ENCODE peak calls at places on chromosomes 12 and 14, in eight cellular contexts. One of them, this sample, is unnamed.

GRCh38 chr14:23185046-23185445 is 1.6 kb upstream of the SLC7A8 start:
- DNase-seq in A549: no peak
- DNase-seq in HCT116: no peak
- DNase-seq in psoas muscle: no peak
- DNase-seq in fibroblast of lung: no peak
- DNase-seq in colonic mucosa: no peak
- DNase-seq in body of pancreas: no peak
- DNase-seq in right atrium auricular region: no peak
- DNase-seq in this sample: no peak

GRCh38 chr12:39297946-39298345 is 145.0 kb downstream of the KIF21A start:
- DNase-seq in HCT116: no peak
- DNase-seq in A549: no peak
- DNase-seq in colonic mucosa: no peak
- DNase-seq in fibroblast of lung: no peak
- DNase-seq in right atrium auricular region: no peak
- DNase-seq in body of pancreas: no peak
- DNase-seq in psoas muscle: no peak
- DNase-seq in this sample: no peak

GRCh38 chr12:12922191-12922616 is 29.8 kb downstream of the GPRC5D start:
- DNase-seq in A549: peak; percentile 56
- DNase-seq in body of pancreas: peak; percentile 20
- DNase-seq in fibroblast of lung: peak; percentile 57
- DNase-seq in colonic mucosa: no peak
- DNase-seq in HCT116: no peak
- DNase-seq in psoas muscle: peak; percentile 50
- DNase-seq in right atrium auricular region: peak; percentile 81
- DNase-seq in this sample: no peak

GRCh38 chr12:22610148-22610547 is 14.8 kb upstream of the ETNK1 start:
- DNase-seq in psoas muscle: no peak
- DNase-seq in A549: no peak
- DNase-seq in fibroblast of lung: no peak
- DNase-seq in colonic mucosa: no peak
- DNase-seq in right atrium auricular region: no peak
- DNase-seq in HCT116: no peak
- DNase-seq in body of pancreas: no peak
- DNase-seq in this sample: no peak

GRCh38 chr12:131123817-131124216 is 170.1 kb downstream of the ADGRD1 start:
- DNase-seq in A549: no peak
- DNase-seq in body of pancreas: no peak
- DNase-seq in HCT116: no peak
- DNase-seq in right atrium auricular region: no peak
- DNase-seq in colonic mucosa: no peak
- DNase-seq in psoas muscle: no peak
- DNase-seq in fibroblast of lung: no peak
- DNase-seq in this sample: no peak

GRCh38 chr12:29350080-29350479 is 30.9 kb downstream of the ERGIC2 start:
- DNase-seq in fibroblast of lung: peak; percentile 34
- DNase-seq in HCT116: no peak
- DNase-seq in right atrium auricular region: no peak
- DNase-seq in psoas muscle: no peak
- DNase-seq in colonic mucosa: no peak
- DNase-seq in A549: peak; percentile 22
- DNase-seq in body of pancreas: no peak
- DNase-seq in this sample: no peak

GRCh38 chr14:23182372-23183014 is 967 bp downstream of the SLC7A8 start:
- DNase-seq in colonic mucosa: peak; percentile 84
- DNase-seq in A549: no peak
- DNase-seq in psoas muscle: peak; percentile 35
- DNase-seq in HCT116: peak; percentile 12
- DNase-seq in fibroblast of lung: no peak
- DNase-seq in right atrium auricular region: no peak
- DNase-seq in body of pancreas: peak; percentile 56
- DNase-seq in this sample: no peak

GRCh38 chr14:57486767-57487379 is 6.8 kb downstream of the CCDC198 start:
- DNase-seq in colonic mucosa: no peak
- DNase-seq in fibroblast of lung: peak; percentile 53
- DNase-seq in A549: peak; percentile 54
- DNase-seq in body of pancreas: peak; percentile 37
- DNase-seq in HCT116: peak; percentile 18
- DNase-seq in psoas muscle: no peak
- DNase-seq in right atrium auricular region: no peak
- DNase-seq in this sample: no peak

GRCh38 chr14:65833256-65833880 is 420.8 kb downstream of the FUT8 start:
- DNase-seq in psoas muscle: no peak
- DNase-seq in fibroblast of lung: no peak
- DNase-seq in HCT116: no peak
- DNase-seq in right atrium auricular region: no peak
- DNase-seq in body of pancreas: no peak
- DNase-seq in A549: no peak
- DNase-seq in colonic mucosa: no peak
- DNase-seq in this sample: no peak

GRCh38 chr14:99732436-99733220 is 48.5 kb downstream of the CYP46A1 start:
- DNase-seq in fibroblast of lung: no peak
- DNase-seq in HCT116: no peak
- DNase-seq in body of pancreas: no peak
- DNase-seq in right atrium auricular region: peak; percentile 57
- DNase-seq in psoas muscle: peak; percentile 10
- DNase-seq in colonic mucosa: no peak
- DNase-seq in A549: no peak
- DNase-seq in this sample: no peak

GRCh38 chr14:82385043-82385442 is 851.4 kb upstream of the SEL1L start:
- DNase-seq in HCT116: no peak
- DNase-seq in psoas muscle: no peak
- DNase-seq in body of pancreas: peak; percentile 59
- DNase-seq in A549: no peak
- DNase-seq in fibroblast of lung: no peak
- DNase-seq in right atrium auricular region: no peak
- DNase-seq in colonic mucosa: no peak
- DNase-seq in this sample: no peak

GRCh38 chr12:64567570-64567969 is 42.7 kb upstream of the RASSF3 start:
- DNase-seq in fibroblast of lung: no peak
- DNase-seq in A549: no peak
- DNase-seq in body of pancreas: no peak
- DNase-seq in psoas muscle: no peak
- DNase-seq in HCT116: no peak
- DNase-seq in colonic mucosa: no peak
- DNase-seq in right atrium auricular region: no peak
- DNase-seq in this sample: no peak

GRCh38 chr14:102046337-102047278 is 40.2 kb downstream of the HSP90AA1 start:
- DNase-seq in fibroblast of lung: peak; percentile 56
- DNase-seq in colonic mucosa: peak; percentile 88
- DNase-seq in body of pancreas: peak; percentile 95
- DNase-seq in A549: peak; percentile 81
- DNase-seq in HCT116: peak; percentile 82
- DNase-seq in right atrium auricular region: peak; percentile 85
- DNase-seq in psoas muscle: peak; percentile 88
- DNase-seq in this sample: peak; percentile 15

GRCh38 chr14:55963295-55963694 is 154.9 kb upstream of the PELI2 start:
- DNase-seq in colonic mucosa: no peak
- DNase-seq in HCT116: no peak
- DNase-seq in psoas muscle: no peak
- DNase-seq in right atrium auricular region: no peak
- DNase-seq in body of pancreas: no peak
- DNase-seq in A549: no peak
- DNase-seq in fibroblast of lung: no peak
- DNase-seq in this sample: no peak

GRCh38 chr12:3225154-3225795 is 148.1 kb downstream of the TSPAN9 start:
- DNase-seq in HCT116: no peak
- DNase-seq in A549: no peak
- DNase-seq in psoas muscle: no peak
- DNase-seq in body of pancreas: no peak
- DNase-seq in fibroblast of lung: peak; percentile 82
- DNase-seq in colonic mucosa: no peak
- DNase-seq in right atrium auricular region: no peak
- DNase-seq in this sample: no peak

GRCh38 chr12:3226285-3226684 is 149.1 kb downstream of the TSPAN9 start:
- DNase-seq in body of pancreas: no peak
- DNase-seq in right atrium auricular region: no peak
- DNase-seq in psoas muscle: no peak
- DNase-seq in colonic mucosa: no peak
- DNase-seq in fibroblast of lung: no peak
- DNase-seq in HCT116: no peak
- DNase-seq in A549: no peak
- DNase-seq in this sample: no peak

GRCh38 chr12:3228587-3228986 is 151.4 kb downstream of the TSPAN9 start:
- DNase-seq in right atrium auricular region: no peak
- DNase-seq in fibroblast of lung: no peak
- DNase-seq in A549: no peak
- DNase-seq in psoas muscle: no peak
- DNase-seq in HCT116: no peak
- DNase-seq in body of pancreas: no peak
- DNase-seq in colonic mucosa: no peak
- DNase-seq in this sample: no peak

GRCh38 chr12:3225796-3226180 is 148.6 kb downstream of the TSPAN9 start:
- DNase-seq in colonic mucosa: no peak
- DNase-seq in A549: no peak
- DNase-seq in right atrium auricular region: no peak
- DNase-seq in body of pancreas: no peak
- DNase-seq in HCT116: no peak
- DNase-seq in psoas muscle: no peak
- DNase-seq in fibroblast of lung: peak; percentile 33
- DNase-seq in this sample: no peak

GRCh38 chr12:3227076-3227975 is 150.1 kb downstream of the TSPAN9 start:
- DNase-seq in body of pancreas: no peak
- DNase-seq in A549: no peak
- DNase-seq in psoas muscle: no peak
- DNase-seq in right atrium auricular region: no peak
- DNase-seq in fibroblast of lung: no peak
- DNase-seq in colonic mucosa: no peak
- DNase-seq in HCT116: no peak
- DNase-seq in this sample: no peak
- H3K27ac ChIP-seq in body of pancreas: no peak overlapping the region
- H3K27ac ChIP-seq in A549: no peak overlapping the region
- H3K27ac ChIP-seq in psoas muscle: no peak overlapping the region
- H3K27ac ChIP-seq in right atrium auricular region: peak overlapping the region; percentile 66
- H3K27ac ChIP-seq in fibroblast of lung: no peak overlapping the region
- H3K27ac ChIP-seq in colonic mucosa: no peak overlapping the region
- H3K27ac ChIP-seq in HCT116: no peak overlapping the region
- H3K27ac ChIP-seq in this sample: no peak overlapping the region

GRCh38 chr12:96419576-96420254 is 19.5 kb upstream of the CDK17 start:
- DNase-seq in right atrium auricular region: no peak
- DNase-seq in body of pancreas: no peak
- DNase-seq in fibroblast of lung: no peak
- DNase-seq in A549: no peak
- DNase-seq in colonic mucosa: no peak
- DNase-seq in psoas muscle: no peak
- DNase-seq in HCT116: no peak
- DNase-seq in this sample: no peak

GRCh38 chr12:96422192-96422591 is 22.0 kb upstream of the CDK17 start:
- DNase-seq in HCT116: no peak
- DNase-seq in right atrium auricular region: no peak
- DNase-seq in body of pancreas: no peak
- DNase-seq in fibroblast of lung: peak; percentile 50
- DNase-seq in A549: no peak
- DNase-seq in colonic mucosa: no peak
- DNase-seq in psoas muscle: no peak
- DNase-seq in this sample: no peak

GRCh38 chr12:96424601-96425000 is 24.4 kb upstream of the CDK17 start:
- DNase-seq in HCT116: no peak
- DNase-seq in psoas muscle: no peak
- DNase-seq in A549: no peak
- DNase-seq in fibroblast of lung: peak; percentile 46
- DNase-seq in colonic mucosa: no peak
- DNase-seq in right atrium auricular region: no peak
- DNase-seq in body of pancreas: no peak
- DNase-seq in this sample: no peak

GRCh38 chr12:96420255-96420930 is 20.2 kb upstream of the CDK17 start:
- DNase-seq in fibroblast of lung: no peak
- DNase-seq in psoas muscle: no peak
- DNase-seq in A549: no peak
- DNase-seq in right atrium auricular region: no peak
- DNase-seq in body of pancreas: no peak
- DNase-seq in HCT116: no peak
- DNase-seq in colonic mucosa: no peak
- DNase-seq in this sample: no peak

GRCh38 chr12:96421014-96421413 is 20.8 kb upstream of the CDK17 start:
- DNase-seq in A549: no peak
- DNase-seq in HCT116: no peak
- DNase-seq in colonic mucosa: no peak
- DNase-seq in fibroblast of lung: no peak
- DNase-seq in right atrium auricular region: no peak
- DNase-seq in psoas muscle: no peak
- DNase-seq in body of pancreas: no peak
- DNase-seq in this sample: peak; percentile 31
- H3K4me1 ChIP-seq in A549: peaks cover 21% of the 10 kb centered on the region
- H3K4me1 ChIP-seq in HCT116: peaks cover 17% of the 10 kb centered on the region
- H3K4me1 ChIP-seq in colonic mucosa: no peaks in the 10 kb centered on the region
- H3K4me1 ChIP-seq in fibroblast of lung: peaks cover 6% of the 10 kb centered on the region
- H3K4me1 ChIP-seq in right atrium auricular region: no peaks in the 10 kb centered on the region
- H3K4me1 ChIP-seq in psoas muscle: no peaks in the 10 kb centered on the region
- H3K4me1 ChIP-seq in body of pancreas: no peaks in the 10 kb centered on the region
- H3K4me1 ChIP-seq in this sample: peaks cover 29% of the 10 kb centered on the region

DNA sequence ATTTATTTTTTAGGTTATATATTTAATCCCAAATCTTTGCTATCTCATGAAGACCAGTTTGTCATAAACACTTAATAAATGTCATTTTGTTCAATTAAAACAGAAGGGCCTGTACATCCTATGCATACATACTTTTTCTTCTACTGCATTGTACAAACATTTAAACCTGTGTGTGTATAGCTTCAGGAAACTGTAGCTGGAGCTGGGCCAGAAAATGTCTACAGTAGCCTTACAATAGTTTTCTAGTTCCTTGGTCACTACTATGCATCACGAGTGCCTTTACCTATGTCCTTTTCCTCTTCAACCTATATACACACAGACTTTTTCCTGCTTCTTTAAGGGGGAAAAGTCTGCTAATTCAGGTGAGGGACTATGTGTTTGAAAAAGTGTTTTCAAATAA is 302.8 kb downstream of the PAWR start:
- DNase-seq in HCT116: no peak
- DNase-seq in A549: no peak
- DNase-seq in body of pancreas: no peak
- DNase-seq in right atrium auricular region: no peak
- DNase-seq in psoas muscle: no peak
- DNase-seq in colonic mucosa: no peak
- DNase-seq in fibroblast of lung: no peak
- DNase-seq in this sample: no peak
- H3K4me3 ChIP-seq in HCT116: no peak overlapping the region
- H3K4me3 ChIP-seq in A549: no peak overlapping the region
- H3K4me3 ChIP-seq in body of pancreas: no peak overlapping the region
- H3K4me3 ChIP-seq in right atrium auricular region: no peak overlapping the region
- H3K4me3 ChIP-seq in psoas muscle: no peak overlapping the region
- H3K4me3 ChIP-seq in colonic mucosa: no peak overlapping the region
- H3K4me3 ChIP-seq in fibroblast of lung: no peak overlapping the region
- H3K4me3 ChIP-seq in this sample: no peak overlapping the region

DNA sequence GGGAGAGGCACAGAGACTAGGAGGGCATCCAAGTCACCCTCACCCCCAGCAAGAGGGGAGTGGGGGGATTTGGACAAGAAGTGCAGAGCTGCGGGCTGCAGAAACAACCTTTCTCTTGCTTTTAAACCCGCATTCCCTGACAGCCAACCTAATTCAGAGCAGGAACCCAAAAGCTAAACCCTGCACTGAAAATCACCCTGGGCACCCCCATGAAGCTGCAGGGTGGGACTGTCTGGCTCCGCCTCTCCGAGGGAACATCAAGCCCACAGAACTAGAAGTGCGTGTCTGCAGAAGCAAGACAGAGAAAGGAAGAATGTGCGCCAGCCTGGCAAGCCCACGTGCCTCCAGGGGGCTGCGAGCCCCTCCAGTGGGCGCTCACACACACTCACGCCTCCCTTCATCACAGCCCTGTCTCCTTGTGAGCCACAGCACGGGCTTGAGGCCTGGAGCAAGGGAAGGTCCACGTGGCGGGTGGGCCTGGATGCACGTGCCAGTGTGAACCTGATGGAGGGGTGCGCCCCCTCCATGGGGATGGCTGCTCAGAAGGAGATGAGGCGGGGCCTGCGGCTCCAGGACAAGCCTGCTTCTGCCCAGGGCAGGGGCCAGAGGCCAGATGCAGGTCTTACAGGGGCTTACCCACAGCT is 27.8 kb upstream of the PNMA1 start:
- DNase-seq in HCT116: no peak
- DNase-seq in fibroblast of lung: no peak
- DNase-seq in colonic mucosa: peak; percentile 49
- DNase-seq in A549: no peak
- DNase-seq in psoas muscle: no peak
- DNase-seq in right atrium auricular region: no peak
- DNase-seq in body of pancreas: no peak
- DNase-seq in this sample: peak; percentile 67
- H3K27ac ChIP-seq in HCT116: peak overlapping the region; percentile 84
- H3K27ac ChIP-seq in fibroblast of lung: peak overlapping the region; percentile 83
- H3K27ac ChIP-seq in colonic mucosa: peak overlapping the region; percentile 92
- H3K27ac ChIP-seq in A549: peak overlapping the region; percentile 86
- H3K27ac ChIP-seq in psoas muscle: peak overlapping the region; percentile 80
- H3K27ac ChIP-seq in right atrium auricular region: peak overlapping the region; percentile 76
- H3K27ac ChIP-seq in body of pancreas: peak overlapping the region; percentile 71
- H3K27ac ChIP-seq in this sample: peak overlapping the region; percentile 66